ENCODE peak calls at places on chromosomes 12 and 14, in five cellular contexts. N, P, W, A and F are unnamed samples.

GRCh38 chr14:50978521-50978871 is 34.2 kb upstream of the PYGL start:
- DNase-seq in N (no peak), P (no peak), W (no peak), A (no peak), F (no peak)

GRCh38 chr12:49702009-49702408 is 5.2 kb downstream of the FMNL3 start:
- DNase-seq in P (no peak), A (no peak), N (no peak), W (no peak), F (no peak)

GRCh38 chr14:100885196-100886030 is 18.1 kb downstream of the RTL1 start:
- DNase-seq in N (no peak), P (peak), W (no peak), A (no peak), F (no peak)

GRCh38 chr14:76919811-76920571 is 93.8 kb downstream of the LRRC74A start:
- DNase-seq in A (no peak), W (no peak), N (no peak), P (peak), F (no peak)

GRCh38 chr14:29630566-29631160 is 297.0 kb downstream of the PRKD1 start:
- DNase-seq in A (no peak), W (no peak), P (no peak), N (no peak), F (no peak)

GRCh38 chr14:49512147-49512551 is 74.0 kb downstream of the RPS29 start:
- DNase-seq in N (peak), A (no peak), P (no peak), W (no peak), F (no peak)

GRCh38 chr14:101601603-101602465 is 40.5 kb downstream of the DIO3 start:
- DNase-seq in P (no peak), A (no peak), W (no peak), N (no peak), F (no peak)

GRCh38 chr12:25194722-25195055 is 271 bp downstream of the DNAI7 start:
- DNase-seq in A (no peak), N (no peak), W (no peak), P (no peak), F (no peak)

GRCh38 chr14:104591031-104591430 is 11.5 kb downstream of the C14orf180 start:
- DNase-seq in N (no peak), A (no peak), P (no peak), W (no peak), F (no peak)

GRCh38 chr12:69821441-69822204 is 3.4 kb upstream of the MYRFL start:
- DNase-seq in A (no peak), W (no peak), N (peak), P (no peak), F (no peak)

GRCh38 chr14:51490205-51490604 is 161.5 kb upstream of the FRMD6 start:
- DNase-seq in A (no peak), P (no peak), N (no peak), W (no peak), F (no peak)

GRCh38 chr12:70660620-70661219 is 23.5 kb upstream of the PTPRB start:
- DNase-seq in W (no peak), N (peak), P (no peak), A (no peak), F (no peak)

GRCh38 chr12:52395761-52396434 is 10.2 kb downstream of the KRT82 start:
- DNase-seq in A (no peak), N (peak), P (peak), W (peak), F (no peak)

GRCh38 chr14:92962031-92962830 is 39.3 kb downstream of the CHGA start:
- DNase-seq in A (no peak), P (no peak), N (no peak), W (no peak), F (no peak)

GRCh38 chr12:62632521-62632920 is 165.9 kb downstream of the MON2 start:
- DNase-seq in N (no peak), W (no peak), A (no peak), P (peak), F (peak)

GRCh38 chr14:70905316-70905715 is 1.9 kb upstream of the PCNX1 start:
- DNase-seq in N (no peak), P (no peak), A (no peak), W (no peak), F (no peak)

GRCh38 chr12:47868552-47869031 is 36.2 kb downstream of the VDR start:
- DNase-seq in N (no peak), P (no peak), A (peak), W (no peak), F (no peak)

GRCh38 chr12:126389961-126390360 is 1324.7 kb downstream of the AACS start:
- DNase-seq in N (no peak), W (no peak), P (no peak), A (no peak), F (no peak)

GRCh38 chr12:122080149-122081107 is 1.9 kb downstream of the MLXIP start:
- DNase-seq in W (no peak), P (peak), A (peak), N (no peak), F (no peak)

GRCh38 chr14:70008863-70009262 is 129.6 kb downstream of the SMOC1 start:
- DNase-seq in A (no peak), N (no peak), W (no peak), P (no peak), F (no peak)

GRCh38 chr14:52033131-52033642 is 35.7 kb downstream of the NID2 start:
- DNase-seq in W (no peak), A (no peak), N (no peak), P (no peak), F (no peak)

GRCh38 chr14:70268760-70269159 is 80.0 kb upstream of the SLC8A3 start:
- DNase-seq in N (no peak), W (no peak), A (no peak), P (no peak), F (no peak)

GRCh38 chr14:26730929-26731618 is 133.2 kb upstream of the NOVA1 start:
- DNase-seq in A (no peak), P (no peak), N (no peak), W (peak), F (no peak)
- TF ChIP-seq CTCF in A (no peak), P (no peak), N (no peak), W (peak), F (peak)

GRCh38 chr12:9364224-9365176 is 156.3 kb upstream of the PZP start:
- DNase-seq in N (no peak), A (no peak), W (peak), P (no peak), F (no peak)
- TF ChIP-seq POLR2AphosphoS5 in N (no peak), A (no peak), W (peak), P (no peak), F (no peak)

GRCh38 chr14:55101698-55102097 is 27.4 kb upstream of the LGALS3 start:
- DNase-seq in W (no peak), N (no peak), P (peak), A (no peak), F (no peak)
- TF ChIP-seq CTCF in W (no peak), N (no peak), P (no peak), A (no peak), F (no peak)

DNA sequence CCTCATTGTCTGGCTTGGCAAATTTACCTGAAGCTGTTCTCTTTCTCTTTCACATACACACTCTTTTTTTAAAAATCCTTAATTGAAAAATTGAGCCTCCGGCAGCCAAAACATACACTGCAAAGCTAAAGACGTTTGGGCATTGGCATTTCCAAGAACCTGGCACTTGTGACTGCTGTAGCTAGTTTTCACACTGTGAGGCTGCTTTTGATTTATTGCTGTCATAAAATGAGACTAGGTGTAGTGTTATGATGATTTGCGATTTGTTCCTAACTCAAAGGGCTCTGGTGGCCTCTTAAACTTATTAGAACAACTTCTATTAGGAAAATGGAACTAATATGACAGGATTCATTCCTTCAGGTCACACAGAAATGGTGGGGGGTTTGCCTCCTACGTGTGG is 377.1 kb upstream of the FAR2 start:
- DNase-seq in N (no peak), W (no peak), P (no peak), A (no peak), F (no peak)
- TF ChIP-seq POLR2AphosphoS5 in N (no peak), W (no peak), P (no peak), A (no peak), F (no peak)

GRCh38 chr12:121003650-121004049 is 12.6 kb downstream of the C12orf43 start:
- DNase-seq in A (no peak), W (no peak), N (no peak), P (no peak), F (no peak)
- TF ChIP-seq CTCF in A (no peak), W (peak), N (peak), P (no peak), F (no peak)